ENCODE peak calls at places on chromosomes 1 and 21, in seven cellular contexts. Y is GM12878, F is HL-60, X is epithelial cell of esophagus, N is dorsolateral prefrontal cortex, C is thoracic aorta, Q is breast epithelium. M is an unnamed sample.

GRCh38 chr1:205077158-205077933 is 6.9 kb downstream of the TMEM81 start:
- DNase-seq in Y (no peak), F (no peak), X (no peak), N (no peak), C (no peak), Q (no peak), M (no peak)

GRCh38 chr1:213908521-213908920 is 79.3 kb upstream of the PROX1 start:
- DNase-seq in Y (no peak), F (no peak), X (no peak), N (no peak), C (no peak), Q (no peak), M (no peak)

GRCh38 chr1:2636733-2637132 is 3.9 kb upstream of the MMEL1 start:
- DNase-seq in Y (no peak), F (no peak), X (peak), N (peak), C (no peak), Q (no peak), M (no peak)

GRCh38 chr1:157369808-157370521 is 182.3 kb downstream of the FCRL5 start:
- DNase-seq in Y (peak), F (peak), X (peak), N (no peak), C (no peak), Q (no peak), M (no peak)

GRCh38 chr21:41966872-41967621 is 13.2 kb upstream of the C2CD2 start:
- DNase-seq in Y (no peak), F (no peak), X (no peak), N (peak), C (no peak), Q (peak), M (no peak)

GRCh38 chr1:192807221-192807967 is 1.4 kb upstream of the RGS2 start:
- DNase-seq in Y (no peak), F (no peak), X (peak), N (no peak), C (no peak), Q (no peak), M (no peak)

GRCh38 chr21:46056450-46056903 is 41.4 kb upstream of the COL6A2 start:
- DNase-seq in Y (no peak), F (no peak), X (no peak), N (no peak), C (peak), Q (peak), M (no peak)

GRCh38 chr21:45381865-45382697 is 22.9 kb upstream of the COL18A1 start:
- DNase-seq in Y (no peak), F (no peak), X (no peak), N (no peak), C (no peak), Q (peak), M (no peak)

GRCh38 chr1:58861510-58861909 is 77.7 kb upstream of the JUN start:
- DNase-seq in Y (no peak), F (no peak), X (peak), N (no peak), C (no peak), Q (no peak), M (no peak)

GRCh38 chr1:199273837-199274379 is 635.1 kb downstream of the PTPRC start:
- DNase-seq in Y (peak), F (no peak), X (peak), N (no peak), C (no peak), Q (no peak), M (no peak)

GRCh38 chr1:84442256-84442655 is 36.8 kb upstream of the RPF1 start:
- DNase-seq in Y (peak), F (peak), X (peak), N (no peak), C (no peak), Q (no peak), M (peak)

GRCh38 chr1:71492298-71493041 is 411.6 kb upstream of the ZRANB2 start:
- DNase-seq in Y (no peak), F (no peak), X (no peak), N (no peak), C (no peak), Q (no peak), M (no peak)

GRCh38 chr21:45363921-45364463 is 41.0 kb upstream of the COL18A1 start:
- DNase-seq in Y (peak), F (no peak), X (peak), N (peak), C (peak), Q (peak), M (peak)

GRCh38 chr1:162916407-162916806 is 55.4 kb upstream of the CCDC190 start:
- DNase-seq in Y (no peak), F (no peak), X (peak), N (no peak), C (no peak), Q (no peak), M (no peak)

GRCh38 chr1:163747261-163747660 is 425.5 kb downstream of the NUF2 start:
- DNase-seq in Y (no peak), F (no peak), X (peak), N (no peak), C (no peak), Q (no peak), M (no peak)

GRCh38 chr1:189859385-189859977 is 618.2 kb downstream of the BRINP3 start:
- DNase-seq in Y (no peak), F (peak), X (peak), N (no peak), C (no peak), Q (no peak), M (no peak)

GRCh38 chr1:23667411-23667810 is 24.2 kb upstream of the RPL11 start:
- DNase-seq in Y (no peak), F (no peak), X (no peak), N (no peak), C (no peak), Q (no peak), M (no peak)

DNA sequence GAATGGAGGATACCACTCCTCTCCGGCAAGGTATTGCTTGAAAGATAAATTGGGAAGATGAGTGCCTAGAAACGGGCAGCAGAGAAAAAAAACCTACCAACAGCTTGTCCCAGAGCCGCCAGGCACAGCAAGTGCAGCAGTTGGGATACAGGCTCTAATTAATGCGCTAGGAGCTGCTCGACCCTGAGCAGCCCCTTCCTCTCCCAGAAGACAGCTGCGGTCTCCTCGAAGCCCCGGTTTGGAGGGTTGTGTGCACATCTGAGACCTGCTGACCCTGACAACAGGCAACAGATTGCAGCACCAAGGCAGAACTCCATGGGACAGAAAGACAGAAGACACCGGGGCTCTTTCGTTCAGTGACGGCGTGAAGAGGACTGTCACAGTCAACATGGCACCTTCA is 101.4 kb downstream of the TSEN15 start:
- DNase-seq in Y (no peak), F (no peak), X (no peak), N (no peak), C (no peak), Q (no peak), M (no peak)
- H3K4me3 ChIP-seq in Y (no peak), F (peak), X (no peak), N (peak), C (peak), Q (peak), M (no peak)

GRCh38 chr1:55040083-55040952 is 970 bp downstream of the PCSK9 start:
- DNase-seq in Y (no peak), F (no peak), X (peak), N (no peak), C (no peak), Q (no peak), M (no peak)
- TF ChIP-seq CTCF in Y (no peak), F (no peak), X (no peak), N (no peak), C (no peak), Q (no peak), M (no peak)

GRCh38 chr1:234604726-234605492 is 5.1 kb downstream of the IRF2BP2 start:
- DNase-seq in Y (no peak), F (peak), X (peak), N (no peak), C (no peak), Q (no peak), M (no peak)

GRCh38 chr1:234605493-234605982 is 4.4 kb downstream of the IRF2BP2 start:
- DNase-seq in Y (no peak), F (no peak), X (no peak), N (no peak), C (no peak), Q (no peak), M (no peak)

GRCh38 chr1:234603221-234604204 is 6.5 kb downstream of the IRF2BP2 start:
- DNase-seq in Y (no peak), F (peak), X (peak), N (no peak), C (no peak), Q (no peak), M (no peak)

GRCh38 chr1:234602334-234603220 is 7.4 kb downstream of the IRF2BP2 start:
- DNase-seq in Y (no peak), F (peak), X (peak), N (no peak), C (no peak), Q (no peak), M (no peak)

DNA sequence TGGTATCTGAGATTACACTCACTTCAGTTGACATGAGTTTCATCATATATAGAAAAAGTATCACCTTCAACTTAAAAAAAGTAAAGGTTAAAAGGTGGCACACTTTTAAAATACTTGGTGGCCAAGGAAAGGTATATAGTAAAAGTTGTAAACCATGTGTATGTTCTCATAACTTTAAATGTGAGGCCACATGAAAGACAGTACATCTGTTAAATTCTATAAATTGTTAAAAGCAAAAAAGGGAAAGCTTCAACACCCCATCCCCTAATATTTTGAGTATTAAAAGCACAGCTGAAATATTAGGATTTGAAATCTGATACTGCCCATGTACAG is 5.6 kb downstream of the IRF2BP2 start:
- DNase-seq in Y (no peak), F (no peak), X (no peak), N (no peak), C (no peak), Q (no peak), M (no peak)
- H3K4me3 ChIP-seq in Y (peak), F (peak), X (peak), N (peak), C (peak), Q (peak), M (peak)

GRCh38 chr1:62900566-62900965 is 116.6 kb downstream of the ATG4C start:
- DNase-seq in Y (no peak), F (no peak), X (no peak), N (no peak), C (no peak), Q (no peak), M (no peak)
- TF ChIP-seq CTCF in Y (no peak), F (no peak), X (no peak), N (no peak), C (no peak), Q (no peak), M (no peak)